ENCODE peak calls at places on chromosomes 11 and 22, in seven cellular contexts. E, H, U, T, A, P and N are unnamed samples.

GRCh38 chr11:131386408-131386807 is 16.0 kb downstream of the NTM start:
- DNase-seq in T (no peak), U (no peak), P (no peak), A (no peak), E (no peak), H (no peak), N (no peak)

GRCh38 chr11:78424334-78425270 is 7.0 kb upstream of the GAB2 start:
- DNase-seq in E (no peak), T (peak), H (peak), A (peak), P (no peak), U (no peak), N (peak)

GRCh38 chr22:48380016-48380665 is 1447.5 kb downstream of the BRD1 start:
- DNase-seq in P (no peak), T (no peak), E (no peak), A (no peak), U (peak), H (no peak), N (no peak)

GRCh38 chr11:2578006-2578933 is 121.5 kb downstream of the KCNQ1OT1 start:
- DNase-seq in E (no peak), P (no peak), T (no peak), H (no peak), U (peak), A (no peak), N (peak)

GRCh38 chr22:44661070-44661469 is 40.9 kb upstream of the PRR5 start:
- DNase-seq in H (no peak), E (no peak), A (no peak), T (peak), P (no peak), U (no peak), N (no peak)

GRCh38 chr11:85783758-85784157 is 27.2 kb downstream of the SYTL2 start:
- DNase-seq in U (no peak), E (no peak), A (no peak), T (no peak), H (no peak), P (no peak), N (no peak)

GRCh38 chr11:43576834-43577521 is 103.6 kb upstream of the HSD17B12 start:
- DNase-seq in U (peak), P (no peak), H (peak), T (peak), E (peak), A (no peak), N (no peak)

GRCh38 chr11:19279455-19279854 is 38.7 kb upstream of the E2F8 start:
- DNase-seq in A (no peak), U (no peak), E (no peak), T (peak), P (no peak), H (no peak), N (no peak)

GRCh38 chr11:130816516-130816915 is 99.8 kb downstream of the SNX19 start:
- DNase-seq in T (no peak), P (peak), E (no peak), A (no peak), U (no peak), H (no peak), N (no peak)

GRCh38 chr11:35144103-35144741 is 5.3 kb downstream of the CD44 start:
- DNase-seq in A (peak), P (peak), E (peak), T (no peak), U (peak), H (peak), N (peak)

GRCh38 chr11:44993971-44994705 is 43.5 kb upstream of the TP53I11 start:
- DNase-seq in H (no peak), T (no peak), E (no peak), P (no peak), U (no peak), A (no peak), N (no peak)

GRCh38 chr11:32829157-32829679 is 509 bp upstream of the PRRG4 start:
- DNase-seq in H (peak), T (no peak), E (no peak), P (no peak), A (no peak), U (no peak), N (peak)

GRCh38 chr11:71446942-71447688 is 1.1 kb downstream of the DHCR7 start:
- DNase-seq in T (no peak), P (peak), A (peak), U (no peak), E (peak), H (no peak), N (peak)

GRCh38 chr11:57637626-57638004 is 12.1 kb downstream of the YPEL4 start:
- DNase-seq in T (peak), U (no peak), E (no peak), A (no peak), H (no peak), P (no peak), N (no peak)

GRCh38 chr22:45842141-45842831 is 134.7 kb downstream of the WNT7B start:
- DNase-seq in E (peak), U (no peak), H (no peak), T (no peak), P (peak), A (no peak), N (no peak)

GRCh38 chr11:128522943-128523518 is 64.3 kb downstream of the ETS1 start:
- DNase-seq in T (no peak), A (no peak), E (no peak), U (no peak), H (peak), P (no peak), N (no peak)

GRCh38 chr11:31725176-31725575 is 85.9 kb downstream of the PAX6 start:
- DNase-seq in U (no peak), A (no peak), E (no peak), T (no peak), P (peak), H (no peak), N (no peak)

GRCh38 chr22:49701380-49702067 is 126.1 kb downstream of the BRD1 start:
- DNase-seq in P (no peak), H (no peak), T (peak), U (no peak), E (no peak), A (peak), N (no peak)

GRCh38 chr22:46425011-46425410 is 89.5 kb downstream of the TRMU start:
- DNase-seq in H (no peak), P (peak), T (no peak), A (no peak), U (no peak), E (peak), N (no peak)

GRCh38 chr11:11265994-11266606 is 87.0 kb downstream of the CSNK2A3 start:
- DNase-seq in T (peak), E (no peak), A (peak), U (peak), H (peak), P (no peak), N (no peak)

GRCh38 chr22:26527574-26528465 is 15.5 kb upstream of the TFIP11 start:
- DNase-seq in H (no peak), P (no peak), T (no peak), E (no peak), U (no peak), A (no peak), N (no peak)

GRCh38 chr11:71500601-71501021 is 26.5 kb upstream of the KRTAP5-7 start:
- DNase-seq in T (no peak), H (no peak), E (no peak), A (no peak), P (no peak), U (peak), N (no peak)

GRCh38 chr11:113021111-113021510 is 59.9 kb downstream of the NCAM1 start:
- DNase-seq in H (no peak), U (no peak), A (no peak), T (no peak), E (no peak), P (no peak), N (no peak)

GRCh38 chr11:831132-831864 is 1.5 kb upstream of the CD151 start:
- DNase-seq in U (no peak), A (no peak), T (no peak), P (no peak), H (no peak), E (no peak), N (no peak)

GRCh38 chr22:19753090-19753842 is 7.3 kb upstream of the TBX1 start:
- DNase-seq in H (no peak), U (no peak), E (no peak), A (no peak), T (peak), P (no peak), N (no peak)

GRCh38 chr22:25202290-25202921 is 2.7 kb downstream of the CRYBB3 start:
- DNase-seq in U (peak), T (peak), P (peak), H (peak), E (peak), A (peak), N (no peak)

GRCh38 chr22:33971561-33971961 is 51.3 kb upstream of the LARGE1 start:
- DNase-seq in E (no peak), H (no peak), U (no peak), A (no peak), P (no peak), T (no peak), N (no peak)

GRCh38 chr11:62875698-62876483 is 4.8 kb upstream of the SLC3A2 start:
- DNase-seq in A (no peak), P (no peak), U (peak), H (no peak), T (no peak), E (no peak), N (no peak)

GRCh38 chr22:44597616-44598015 is 99.6 kb upstream of the RTL6 start:
- DNase-seq in E (peak), A (no peak), H (no peak), U (no peak), P (no peak), T (peak), N (no peak)

GRCh38 chr22:39384750-39385480 is 14.7 kb upstream of the TAB1 start:
- DNase-seq in P (no peak), U (no peak), H (no peak), T (peak), A (no peak), E (no peak), N (no peak)
- TF ChIP-seq CTCF in P (peak), U (no peak), H (no peak), T (peak), A (no peak), E (peak), N (no peak)

DNA sequence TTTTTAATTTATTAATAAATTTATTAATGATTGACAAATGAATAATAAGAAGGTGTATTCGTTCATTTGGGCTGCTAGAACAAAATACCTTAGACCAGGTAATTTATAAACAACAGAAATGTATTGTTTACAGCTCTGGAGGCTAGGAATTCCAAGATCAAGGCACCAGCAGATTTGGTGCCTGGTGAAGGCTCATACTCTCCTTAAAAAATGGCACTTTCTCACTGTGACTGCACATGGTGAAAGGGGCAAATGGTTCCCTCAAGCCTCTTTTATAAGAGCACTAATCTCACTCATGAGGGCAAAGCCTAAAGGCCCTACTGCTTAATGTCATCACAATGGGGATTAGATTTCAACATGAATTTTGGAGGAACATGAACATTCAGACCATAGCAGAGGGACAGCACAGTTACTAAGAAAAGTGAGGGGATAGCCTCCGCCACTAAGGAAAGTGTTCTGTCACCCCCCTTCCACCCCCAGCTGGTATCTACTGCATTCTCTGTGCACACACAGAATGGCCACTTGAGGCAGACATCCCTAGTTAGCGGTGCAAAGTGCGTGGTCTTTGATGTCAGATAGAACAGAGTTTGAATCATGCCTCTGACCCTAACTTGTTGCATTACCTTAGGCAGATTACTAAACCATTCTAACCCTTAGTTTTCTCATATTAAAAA is 47.2 kb upstream of the CEP295 start:
- DNase-seq in U (no peak), T (peak), E (no peak), A (no peak), H (no peak), P (no peak), N (no peak)
- TF ChIP-seq CTCF in U (no peak), T (peak), E (peak), A (peak), H (no peak), P (no peak), N (no peak)

GRCh38 chr11:94785509-94785908 is 17.4 kb downstream of the AMOTL1 start:
- DNase-seq in E (no peak), U (no peak), P (no peak), T (no peak), A (no peak), H (no peak), N (no peak)

GRCh38 chr11:94787798-94788197 is 19.6 kb downstream of the AMOTL1 start:
- DNase-seq in T (no peak), E (no peak), H (no peak), U (no peak), A (no peak), P (no peak), N (no peak)

GRCh38 chr11:94786264-94787126 is 18.3 kb downstream of the AMOTL1 start:
- DNase-seq in A (no peak), U (no peak), P (no peak), E (no peak), H (peak), T (peak), N (no peak)

GRCh38 chr11:94782446-94782845 is 14.3 kb downstream of the AMOTL1 start:
- DNase-seq in P (no peak), A (no peak), U (no peak), E (no peak), H (no peak), T (no peak), N (no peak)

GRCh38 chr11:94784884-94785283 is 16.7 kb downstream of the AMOTL1 start:
- DNase-seq in H (no peak), E (no peak), U (no peak), A (no peak), T (no peak), P (no peak), N (no peak)
- TF ChIP-seq CTCF in H (no peak), E (no peak), U (no peak), A (no peak), T (no peak), P (no peak), N (no peak)

GRCh38 chr11:14967581-14968214 is 4.5 kb downstream of the CALCA start:
- DNase-seq in U (no peak), H (no peak), P (no peak), E (no peak), T (no peak), A (no peak), N (no peak)

GRCh38 chr11:14973621-14974020 is 1.5 kb upstream of the CALCA start:
- DNase-seq in P (no peak), U (no peak), E (no peak), A (no peak), T (peak), H (peak), N (no peak)

GRCh38 chr11:14972581-14973490 is 685 bp upstream of the CALCA start:
- DNase-seq in H (no peak), E (no peak), T (peak), A (no peak), P (no peak), U (no peak), N (no peak)

GRCh38 chr11:14971865-14972580 is at the start of gene CALCA:
- DNase-seq in T (peak), H (no peak), E (no peak), P (no peak), U (no peak), A (no peak), N (no peak)

GRCh38 chr11:14969922-14970323 is 2.2 kb downstream of the CALCA start:
- DNase-seq in P (no peak), H (no peak), E (peak), A (peak), U (peak), T (peak), N (no peak)
- TF ChIP-seq CTCF in P (peak), H (peak), E (peak), A (peak), U (no peak), T (peak), N (peak)